ENCODE peak calls at places on chromosome X, in four cellular contexts. I, B, O and G are unnamed samples.

GRCh38 chrX:17656035-17656418 is 81.3 kb upstream of the SCML1 start:
- DNase-seq in I (no peak), B (no peak), O (no peak), G (no peak)

GRCh38 chrX:7987160-7987992 is 60.2 kb upstream of the PNPLA4 start:
- DNase-seq in O (no peak), B (no peak), I (no peak), G (no peak)

GRCh38 chrX:42615161-42615563 is 162.8 kb downstream of the PPP1R2C start:
- DNase-seq in O (no peak), B (peak; percentile 68), I (peak; percentile 59), G (peak; percentile 43)

GRCh38 chrX:7170903-7171302 is 22.9 kb upstream of the PUDP start:
- DNase-seq in O (peak; percentile 12), B (peak; percentile 41), I (peak; percentile 67), G (peak; percentile 17)

GRCh38 chrX:155071694-155072215 is 447 bp downstream of the BRCC3 start:
- DNase-seq in O (no peak), B (no peak), I (no peak), G (peak; percentile 53)

GRCh38 chrX:39414290-39414847 is 613.1 kb downstream of the MID1IP1 start:
- DNase-seq in I (no peak), B (no peak), O (no peak), G (no peak)

GRCh38 chrX:84729809-84730208 is 227.6 kb upstream of the HDX start:
- DNase-seq in O (no peak), I (peak; percentile 58), B (no peak), G (peak; percentile 87)

GRCh38 chrX:48663241-48663640 is 20.4 kb upstream of the WAS start:
- DNase-seq in O (no peak), I (no peak), B (no peak), G (no peak)

GRCh38 chrX:46803140-46803539 is 33.7 kb upstream of the RP2 start:
- DNase-seq in I (no peak), O (no peak), B (no peak), G (no peak)

GRCh38 chrX:70969635-70970481 is 39.0 kb upstream of the SLC7A3 start:
- DNase-seq in I (no peak), O (no peak), B (no peak), G (peak; percentile 28)

GRCh38 chrX:18983711-18984380 is at the start of gene PHKA2:
- DNase-seq in B (peak; percentile 64), I (peak; percentile 81), O (no peak), G (peak; percentile 55)

GRCh38 chrX:74458738-74459137 is 37.4 kb downstream of the SLC16A2 start:
- DNase-seq in O (no peak), I (no peak), B (no peak), G (no peak)

GRCh38 chrX:40996886-40997530 is 88.2 kb upstream of the USP9X start:
- DNase-seq in B (no peak), O (no peak), I (no peak), G (peak; percentile 66)

GRCh38 chrX:54442790-54443189 is 2.6 kb downstream of the TSR2 start:
- DNase-seq in O (no peak), I (no peak), B (no peak), G (no peak)

GRCh38 chrX:119981286-119982070 is 37.9 kb upstream of the NKAP start:
- DNase-seq in O (no peak), I (no peak), B (no peak), G (peak; percentile 65)

GRCh38 chrX:3522016-3522690 is 175.7 kb upstream of the MXRA5 start:
- DNase-seq in O (no peak), I (no peak), B (no peak), G (no peak)

GRCh38 chrX:119698835-119699234 is 5.9 kb upstream of the SEPTIN6 start:
- DNase-seq in I (no peak), O (no peak), B (no peak), G (peak; percentile 77)

GRCh38 chrX:44943007-44943406 is 70.0 kb downstream of the KDM6A start:
- DNase-seq in I (no peak), B (no peak), O (no peak), G (no peak)

GRCh38 chrX:13283968-13284914 is 35.6 kb downstream of the ATXN3L start:
- DNase-seq in B (no peak), I (no peak), O (no peak), G (no peak)

GRCh38 chrX:115642895-115643530 is 82.0 kb downstream of the PLS3 start:
- DNase-seq in B (peak; percentile 14), I (no peak), O (peak; percentile 3), G (peak; percentile 63)

GRCh38 chrX:132802033-132802432 is 156.4 kb downstream of the HS6ST2 start:
- DNase-seq in B (no peak), I (no peak), O (no peak), G (no peak)

GRCh38 chrX:54049801-54050200 is 5.5 kb upstream of the PHF8 start:
- DNase-seq in O (no peak), B (no peak), I (no peak), G (no peak)

GRCh38 chrX:7711167-7711566 is 131.8 kb upstream of the VCX start:
- DNase-seq in B (no peak), I (no peak), O (no peak), G (no peak)

GRCh38 chrX:13022926-13023325 is 21.5 kb downstream of the FAM9C start:
- DNase-seq in O (no peak), I (no peak), B (no peak), G (no peak)

GRCh38 chrX:34350552-34350951 is 218.4 kb upstream of the FAM47A start:
- DNase-seq in B (no peak), I (no peak), O (no peak), G (no peak)

GRCh38 chrX:47231167-47231566 is 1.6 kb upstream of the USP11 start:
- DNase-seq in O (no peak), I (no peak), B (no peak), G (no peak)

GRCh38 chrX:70331161-70331560 is 41.3 kb downstream of the KIF4A start:
- DNase-seq in I (no peak), B (no peak), O (no peak), G (no peak)

GRCh38 chrX:31070057-31070468 is 1.8 kb downstream of the FTHL17 start:
- DNase-seq in B (no peak), O (no peak), I (no peak), G (no peak)

GRCh38 chrX:38192007-38192625 is 28.6 kb downstream of the SRPX start:
- DNase-seq in O (no peak), B (peak; percentile 12), I (no peak), G (peak; percentile 33)

GRCh38 chrX:117707948-117708743 is 408.5 kb downstream of the KLHL13 start:
- DNase-seq in I (no peak), B (no peak), O (no peak), G (no peak)

GRCh38 chrX:150478496-150479492 is 89.6 kb upstream of the MTM1 start:
- DNase-seq in B (no peak), O (no peak), I (no peak), G (no peak)

GRCh38 chrX:153507484-153508178 is 9.8 kb upstream of the ATP2B3 start:
- DNase-seq in O (peak; percentile 78), I (peak; percentile 94), B (peak; percentile 83), G (peak; percentile 89)

GRCh38 chrX:96480081-96480480 is 204.6 kb upstream of the DIAPH2 start:
- DNase-seq in B (no peak), I (no peak), O (no peak), G (no peak)

GRCh38 chrX:29397506-29397905 is 810.3 kb downstream of the IL1RAPL1 start:
- DNase-seq in I (no peak), B (no peak), O (no peak), G (no peak)